ENCODE peak calls at places on chromosomes 2 and 18, in ten cellular contexts. T is mammary epithelial cell, R is foreskin keratinocyte, A is HFFc6, D is transverse colon, G is tibial nerve, M is mesothelial cell of epicardium, Z is brain microvascular endothelial cell, W is heart right ventricle, P is fibroblast of villous mesenchyme. Q is an unnamed sample.

GRCh38 chr2:2663401-2664036 is 332.4 kb upstream of the MYT1L start:
- DNase-seq in T (no peak), R (no peak), A (no peak), D (no peak), G (no peak), M (no peak), Z (no peak), W (no peak), P (no peak), Q (no peak)

GRCh38 chr2:106332054-106332453 is 136.2 kb downstream of the RGPD3 start:
- DNase-seq in T (no peak), R (no peak), A (no peak), D (no peak), G (no peak), M (no peak), Z (no peak), W (no peak), P (no peak), Q (no peak)

GRCh38 chr2:76679025-76679396 is 843.2 kb downstream of the LRRTM4 start:
- DNase-seq in T (no peak), R (no peak), A (no peak), D (no peak), G (no peak), M (no peak), Z (no peak), W (no peak), P (no peak), Q (no peak)

GRCh38 chr2:190856985-190857384 is 23.6 kb upstream of the GLS start:
- DNase-seq in T (no peak), R (no peak), A (no peak), D (no peak), G (no peak), M (no peak), Z (no peak), W (no peak), P (no peak), Q (no peak)

GRCh38 chr2:175553944-175554343 is 372.4 kb upstream of the ATP5MC3 start:
- DNase-seq in T (no peak), R (no peak), A (no peak), D (no peak), G (no peak), M (no peak), Z (no peak), W (no peak), P (no peak), Q (no peak)

GRCh38 chr18:47606526-47606925 is 323.9 kb downstream of the SMAD2 start:
- DNase-seq in T (no peak), R (no peak), A (no peak), D (no peak), G (no peak), M (no peak), Z (no peak), W (no peak), P (no peak), Q (no peak)

GRCh38 chr18:34522627-34523026 is 187.5 kb upstream of the DTNA start:
- DNase-seq in T (no peak), R (no peak), A (no peak), D (no peak), G (no peak), M (no peak), Z (no peak), W (peak; percentile 9), P (no peak), Q (no peak)

GRCh38 chr2:42954227-42954962 is 162.0 kb upstream of the HAAO start:
- DNase-seq in T (no peak), R (no peak), A (no peak), D (no peak), G (no peak), M (no peak), Z (no peak), W (no peak), P (peak; percentile 84), Q (no peak)

GRCh38 chr2:242085941-242086621 is 216.6 kb downstream of the RTP5 start:
- DNase-seq in T (no peak), R (no peak), A (no peak), D (peak; percentile 64), G (no peak), M (no peak), Z (no peak), W (peak; percentile 48), P (peak; percentile 28), Q (no peak)

GRCh38 chr2:191555092-191555742 is 122.7 kb upstream of the NABP1 start:
- DNase-seq in T (peak; percentile 80), R (peak; percentile 69), A (peak; percentile 72), D (peak; percentile 88), G (peak; percentile 78), M (peak; percentile 82), Z (peak; percentile 76), W (peak; percentile 82), P (peak; percentile 82), Q (peak; percentile 79)

GRCh38 chr2:219293736-219294201 is 14.6 kb downstream of the DNAJB2 start:
- DNase-seq in T (no peak), R (no peak), A (no peak), D (no peak), G (no peak), M (peak; percentile 33), Z (no peak), W (no peak), P (no peak), Q (no peak)

GRCh38 chr18:45854036-45854586 is 28.6 kb downstream of the SIGLEC15 start:
- DNase-seq in T (no peak), R (no peak), A (no peak), D (no peak), G (no peak), M (no peak), Z (no peak), W (no peak), P (no peak), Q (no peak)

GRCh38 chr2:1748741-1749488 is 4.6 kb upstream of the PXDN start:
- DNase-seq in T (no peak), R (no peak), A (no peak), D (no peak), G (no peak), M (peak; percentile 34), Z (no peak), W (no peak), P (no peak), Q (no peak)

GRCh38 chr18:68234115-68234514 is 480.8 kb downstream of the TMX3 start:
- DNase-seq in T (no peak), R (no peak), A (no peak), D (no peak), G (no peak), M (no peak), Z (peak; percentile 49), W (no peak), P (peak; percentile 13), Q (no peak)

GRCh38 chr2:171244466-171244969 is 83.8 kb upstream of the TLK1 start:
- DNase-seq in T (peak; percentile 36), R (no peak), A (peak; percentile 74), D (no peak), G (no peak), M (no peak), Z (peak; percentile 68), W (no peak), P (peak; percentile 64), Q (no peak)

GRCh38 chr2:35099345-35099744 is 1256.2 kb upstream of the CRIM1 start:
- DNase-seq in T (no peak), R (no peak), A (no peak), D (no peak), G (no peak), M (no peak), Z (no peak), W (no peak), P (no peak), Q (no peak)
- TF ChIP-seq CTCF in T (no peak), R (no peak), A (no peak), D (no peak), G (no peak), M (no peak), Z (no peak), W (no peak), P (no peak), Q (no peak)

DNA sequence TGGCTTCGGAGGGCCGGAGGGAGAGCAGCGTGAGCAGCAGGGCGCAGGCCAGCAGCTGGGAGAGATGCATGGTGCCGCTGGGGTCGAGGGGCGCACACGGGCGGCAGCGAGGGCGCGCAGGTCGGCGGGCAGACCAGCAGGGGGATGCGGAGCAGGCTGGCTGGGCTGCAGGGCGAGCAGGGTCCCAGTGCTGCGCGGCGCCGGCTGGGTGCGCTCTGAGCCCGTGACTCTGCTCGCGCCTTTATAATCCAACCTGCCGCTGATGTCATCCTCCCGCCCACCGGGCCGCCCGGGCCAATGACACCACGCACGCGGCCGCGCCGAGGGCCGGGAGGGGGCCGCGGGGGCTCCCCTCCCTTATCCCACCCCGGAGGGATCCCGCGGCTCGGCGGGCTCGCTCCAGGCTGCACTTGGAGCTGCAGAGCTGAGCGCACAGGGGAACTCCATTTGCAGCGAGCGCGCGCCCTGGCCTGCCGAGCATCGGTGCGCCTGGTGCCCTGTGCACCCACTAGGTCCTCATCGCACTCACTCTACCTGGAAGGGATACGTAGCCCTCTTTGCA is at the start of gene NPPC:
- DNase-seq in T (peak; percentile 69), R (peak; percentile 47), A (peak; percentile 4), D (no peak), G (no peak), M (peak; percentile 78), Z (peak; percentile 22), W (peak; percentile 46), P (peak; percentile 50), Q (peak; percentile 39)
- TF ChIP-seq CTCF in T (no peak), R (peak; percentile 74), A (peak; percentile 44), D (no peak), G (peak; percentile 22), M (peak; percentile 9), Z (peak; percentile 31), W (peak; percentile 54), P (peak; percentile 26), Q (no peak)

GRCh38 chr18:74329688-74330205 is 14.1 kb downstream of the C18orf63 start:
- DNase-seq in T (no peak), R (no peak), A (no peak), D (no peak), G (no peak), M (no peak), Z (no peak), W (no peak), P (no peak), Q (no peak)

GRCh38 chr18:74328196-74328595 is 12.6 kb downstream of the C18orf63 start:
- DNase-seq in T (no peak), R (no peak), A (no peak), D (no peak), G (no peak), M (no peak), Z (no peak), W (no peak), P (peak; percentile 37), Q (no peak)

GRCh38 chr18:74334242-74334893 is 18.7 kb downstream of the C18orf63 start:
- DNase-seq in T (no peak), R (no peak), A (no peak), D (no peak), G (no peak), M (no peak), Z (no peak), W (no peak), P (no peak), Q (no peak)

GRCh38 chr18:74333091-74333490 is 17.5 kb downstream of the C18orf63 start:
- DNase-seq in T (no peak), R (no peak), A (no peak), D (no peak), G (no peak), M (no peak), Z (no peak), W (no peak), P (no peak), Q (no peak)

GRCh38 chr18:74331404-74331803 is 15.8 kb downstream of the C18orf63 start:
- DNase-seq in T (peak; percentile 32), R (no peak), A (peak; percentile 59), D (no peak), G (no peak), M (no peak), Z (peak; percentile 51), W (no peak), P (peak; percentile 71), Q (no peak)
- TF ChIP-seq CTCF in T (peak; percentile 49), R (peak; percentile 58), A (peak; percentile 74), D (peak; percentile 10), G (peak; percentile 56), M (no peak), Z (peak; percentile 70), W (peak; percentile 54), P (peak; percentile 81), Q (no peak)

GRCh38 chr2:85843543-85843942 is 45.2 kb downstream of the ST3GAL5 start:
- DNase-seq in T (no peak), R (no peak), A (no peak), D (no peak), G (no peak), M (no peak), Z (no peak), W (no peak), P (no peak), Q (no peak)
- TF ChIP-seq CTCF in T (peak; percentile 62), R (peak; percentile 67), A (peak; percentile 76), D (no peak), G (no peak), M (peak; percentile 59), Z (peak; percentile 70), W (peak; percentile 33), P (peak; percentile 46), Q (no peak)